ENCODE peak calls at places on chromosomes 11 and 22, in seven cellular contexts. Q is right lobe of liver, S is H1, B is bronchial epithelial cell, R is astrocyte of the spinal cord, N is cardiac muscle cell, K is GM12878. H is an unnamed sample.

GRCh38 chr11:44967930-44968496 is 17.3 kb upstream of the TP53I11 start:
- DNase-seq in K (no peak), N (no peak), B (no peak), S (no peak), Q (no peak), R (no peak), H (no peak)

GRCh38 chr11:78961186-78961782 is 386.6 kb upstream of the NARS2 start:
- DNase-seq in B (peak), N (no peak), K (no peak), S (peak), Q (peak), R (peak), H (peak)

GRCh38 chr11:95451682-95452081 is 220.7 kb upstream of the SESN3 start:
- DNase-seq in R (peak), S (no peak), Q (no peak), B (peak), N (no peak), K (no peak), H (peak)

GRCh38 chr11:106415510-106415909 is 338.0 kb downstream of the AASDHPPT start:
- DNase-seq in B (no peak), Q (no peak), R (no peak), K (no peak), N (no peak), S (no peak), H (no peak)

GRCh38 chr11:62149986-62150886 is 26.4 kb downstream of the INCENP start:
- DNase-seq in K (no peak), R (no peak), S (no peak), Q (no peak), N (no peak), B (no peak), H (no peak)

GRCh38 chr22:27460596-27461347 is 340.8 kb downstream of the MN1 start:
- DNase-seq in N (no peak), K (no peak), S (no peak), R (peak), B (no peak), Q (no peak), H (peak)

GRCh38 chr11:119389611-119390254 is 8.2 kb upstream of the USP2 start:
- DNase-seq in S (peak), N (no peak), R (no peak), Q (no peak), K (no peak), B (no peak), H (no peak)

GRCh38 chr22:43975041-43975440 is 19.8 kb downstream of the SAMM50 start:
- DNase-seq in Q (no peak), B (no peak), R (no peak), K (no peak), S (no peak), N (no peak), H (no peak)

GRCh38 chr22:35970601-35971417 is 57.8 kb downstream of the RBFOX2 start:
- DNase-seq in Q (no peak), R (no peak), K (no peak), N (no peak), B (no peak), S (no peak), H (no peak)

GRCh38 chr11:36534276-36534675 is 24.2 kb upstream of the TRAF6 start:
- DNase-seq in R (no peak), K (no peak), B (no peak), S (no peak), N (no peak), Q (no peak), H (no peak)

GRCh38 chr11:80379620-80380278 is 938.9 kb upstream of the TENM4 start:
- DNase-seq in N (no peak), R (no peak), K (no peak), B (no peak), S (no peak), Q (no peak), H (no peak)

GRCh38 chr11:103923473-103923931 is 112.9 kb upstream of the DDI1 start:
- DNase-seq in K (no peak), B (peak), R (no peak), Q (no peak), S (no peak), N (peak), H (no peak)

GRCh38 chr11:121869478-121869877 is 246.5 kb downstream of the BLID start:
- DNase-seq in R (no peak), B (no peak), N (no peak), K (no peak), S (no peak), Q (no peak), H (no peak)

GRCh38 chr11:11243790-11244469 is 109.1 kb downstream of the CSNK2A3 start:
- DNase-seq in B (peak), Q (no peak), R (peak), K (no peak), S (peak), N (peak), H (no peak)

GRCh38 chr22:25760848-25761595 is 19.0 kb downstream of the MYO18B start:
- DNase-seq in R (no peak), B (no peak), K (no peak), S (no peak), Q (no peak), N (no peak), H (no peak)

GRCh38 chr11:3051435-3052108 is 5.7 kb downstream of the CARS1 start:
- DNase-seq in S (no peak), B (no peak), N (no peak), K (no peak), R (no peak), Q (no peak), H (peak)

GRCh38 chr11:45285931-45286632 is at the start of gene SYT13:
- DNase-seq in K (no peak), N (peak), R (no peak), S (peak), Q (peak), B (no peak), H (no peak)

GRCh38 chr11:29957406-29957805 is 59.4 kb downstream of the KCNA4 start:
- DNase-seq in B (peak), K (no peak), S (no peak), Q (no peak), R (no peak), N (no peak), H (no peak)

GRCh38 chr11:33891714-33892327 is at the start of gene LMO2:
- DNase-seq in Q (no peak), N (no peak), K (no peak), S (no peak), B (peak), R (no peak), H (no peak)

GRCh38 chr11:62337682-62338181 is 484 bp downstream of the ASRGL1 start:
- DNase-seq in N (peak), B (no peak), K (no peak), S (no peak), R (no peak), Q (peak), H (no peak)

GRCh38 chr11:126113515-126113957 is 50.9 kb upstream of the CDON start:
- DNase-seq in K (no peak), Q (peak), N (peak), S (no peak), B (peak), R (peak), H (peak)

GRCh38 chr11:66857234-66857926 is 516 bp downstream of the LRFN4 start:
- DNase-seq in B (no peak), N (no peak), K (no peak), R (no peak), S (peak), Q (peak), H (no peak)

GRCh38 chr11:71930556-71931244 is 1.9 kb downstream of the RNF121 start:
- DNase-seq in R (no peak), S (no peak), Q (no peak), K (no peak), N (no peak), B (no peak), H (no peak)
- H3K4me3 ChIP-seq in R (no peak), S (no peak), Q (no peak), K (peak), N (no peak), B (no peak), H (no peak)

GRCh38 chr22:28711820-28712777 is 29.5 kb downstream of the CHEK2 start:
- DNase-seq in Q (no peak), S (no peak), N (no peak), B (peak), K (no peak), R (peak), H (peak)
- TF ChIP-seq CTCF in Q (no peak), S (no peak), N (peak), B (no peak), K (no peak), R (no peak), H (peak)

GRCh38 chr11:68855205-68855978 is 13.7 kb upstream of the CPT1A start:
- DNase-seq in Q (peak), R (peak), K (no peak), N (no peak), B (no peak), S (peak), H (peak)
- H3K4me3 ChIP-seq in Q (peak), R (peak), K (peak), N (peak), B (peak), S (peak), H (peak)

GRCh38 chr22:45344339-45344738 is 34.6 kb downstream of the FAM118A start:
- DNase-seq in R (peak), S (no peak), Q (no peak), N (peak), B (peak), K (no peak), H (no peak)
- TF ChIP-seq CTCF in R (peak), S (no peak), Q (no peak), N (no peak), B (peak), K (no peak), H (no peak)

GRCh38 chr22:37913233-37913721 is 7.2 kb downstream of the MICALL1 start:
- DNase-seq in Q (no peak), N (no peak), R (no peak), K (no peak), S (no peak), B (no peak), H (no peak)
- H3K4me3 ChIP-seq in Q (no peak), N (no peak), R (no peak), K (no peak), S (no peak), B (no peak), H (no peak)

H was measured in foreskin fibroblast.